ENCODE peak calls at places on chromosomes 6 and 20, in seven cellular contexts. Y is cerebellar cortex; W is mesothelial cell of epicardium; A is HepG2; C is thyroid gland; H is central memory CD8-positive, alpha-beta T cell; D is amniotic stem cell. E is an unnamed sample.

GRCh38 chr6:3221579-3221978 is 5.9 kb downstream of the TUBB2B start:
- DNase-seq in C (no peak), Y (no peak), W (no peak), H (no peak), A (no peak), D (no peak), E (no peak)

GRCh38 chr20:36881888-36882287 is 6.0 kb downstream of the TLDC2 start:
- DNase-seq in W (no peak), D (no peak), A (no peak), H (no peak), C (no peak), Y (no peak), E (no peak)

GRCh38 chr6:108174371-108175175 is 8.8 kb downstream of the NR2E1 start:
- DNase-seq in D (no peak), Y (no peak), C (peak; percentile 32), A (no peak), W (peak; percentile 70), H (no peak), E (no peak)

GRCh38 chr6:14983599-14984296 is 262.1 kb upstream of the JARID2 start:
- DNase-seq in W (no peak), Y (no peak), C (no peak), A (no peak), D (no peak), H (no peak), E (no peak)

GRCh38 chr20:57426156-57426769 is 35.1 kb downstream of the RBM38 start:
- DNase-seq in Y (no peak), C (no peak), H (no peak), A (no peak), D (no peak), W (no peak), E (no peak)

GRCh38 chr20:61609461-61609860 is 357.4 kb downstream of the CDH4 start:
- DNase-seq in W (no peak), Y (no peak), H (no peak), D (no peak), C (peak; percentile 53), A (no peak), E (no peak)

GRCh38 chr20:62925420-62926228 is 681 bp downstream of the DIDO1 start:
- DNase-seq in Y (no peak), W (peak; percentile 53), D (no peak), A (no peak), C (peak; percentile 29), H (peak; percentile 28), E (peak; percentile 48)

GRCh38 chr6:10411915-10412164 is 3.0 kb downstream of the TFAP2A start:
- DNase-seq in D (no peak), H (no peak), W (no peak), C (no peak), Y (no peak), A (no peak), E (no peak)

GRCh38 chr20:43893930-43894329 is 20.7 kb upstream of the TOX2 start:
- DNase-seq in W (no peak), Y (no peak), C (no peak), D (no peak), A (no peak), H (no peak), E (no peak)

GRCh38 chr20:46572181-46572580 is 21.7 kb upstream of the OCSTAMP start:
- DNase-seq in H (no peak), D (no peak), W (no peak), C (peak; percentile 87), Y (peak; percentile 50), A (no peak), E (peak; percentile 29)

GRCh38 chr20:56411759-56412472 is at the start of gene CASS4:
- DNase-seq in D (no peak), C (no peak), A (peak; percentile 68), H (no peak), W (no peak), Y (no peak), E (no peak)

GRCh38 chr20:444117-444516 is 18.2 kb downstream of the TBC1D20 start:
- DNase-seq in W (no peak), C (no peak), H (no peak), A (no peak), D (no peak), Y (peak; percentile 80), E (no peak)

GRCh38 chr6:150142657-150143501 is at the start of gene PPP1R14C:
- DNase-seq in Y (peak; percentile 29), A (no peak), W (peak; percentile 51), D (no peak), C (peak; percentile 83), H (no peak), E (peak; percentile 27)

GRCh38 chr20:34951252-34951651 is 4.4 kb downstream of the GSS start:
- DNase-seq in W (no peak), Y (no peak), C (no peak), H (no peak), D (no peak), A (no peak), E (no peak)

GRCh38 chr6:89997456-89998445 is 103.5 kb downstream of the GJA10 start:
- DNase-seq in H (no peak), W (no peak), A (no peak), D (no peak), C (peak; percentile 10), Y (peak; percentile 50), E (peak; percentile 31)

GRCh38 chr6:5446362-5447075 is 185.2 kb downstream of the FARS2 start:
- DNase-seq in H (no peak), A (no peak), W (no peak), Y (no peak), C (no peak), D (no peak), E (no peak)

GRCh38 chr20:45392733-45393132 is 14.6 kb upstream of the TP53TG5 start:
- DNase-seq in W (no peak), Y (no peak), D (no peak), C (no peak), H (no peak), A (no peak), E (no peak)

GRCh38 chr20:14334306-14334930 is 3.0 kb downstream of the FLRT3 start:
- DNase-seq in C (peak; percentile 59), H (no peak), Y (peak; percentile 77), D (peak; percentile 57), W (no peak), A (peak; percentile 48), E (peak; percentile 54)

GRCh38 chr6:164424489-164424888 is 884.9 kb downstream of the C6orf118 start:
- DNase-seq in Y (no peak), C (no peak), H (no peak), W (no peak), D (no peak), A (no peak), E (no peak)

GRCh38 chr6:105648276-105648675 is 245.4 kb upstream of the PREP start:
- DNase-seq in A (no peak), Y (no peak), H (no peak), D (no peak), W (no peak), C (no peak), E (no peak)

GRCh38 chr6:130122243-130122642 is 100.5 kb downstream of the SAMD3 start:
- DNase-seq in H (no peak), C (no peak), Y (no peak), A (no peak), D (no peak), W (no peak), E (no peak)

GRCh38 chr6:5499644-5500306 is 238.5 kb downstream of the FARS2 start:
- DNase-seq in D (no peak), Y (no peak), H (no peak), A (no peak), C (no peak), W (no peak), E (no peak)

GRCh38 chr6:19536838-19537237 is 300.3 kb upstream of the ID4 start:
- DNase-seq in D (no peak), W (no peak), Y (no peak), H (no peak), C (no peak), A (no peak), E (no peak)

GRCh38 chr6:8113260-8113659 is 10.9 kb upstream of the EEF1E1 start:
- DNase-seq in H (no peak), D (no peak), Y (no peak), W (no peak), A (no peak), C (no peak), E (no peak)

GRCh38 chr20:9024996-9025395 is 43.9 kb upstream of the PLCB4 start:
- DNase-seq in C (no peak), D (no peak), Y (no peak), W (no peak), H (no peak), A (no peak), E (no peak)